ENCODE peak calls at places on chromosomes 12 and 14, in eight cellular contexts. V is mesenchymal stem cell; D is astrocyte; Z is ovary; C is pancreas; X is amniotic stem cell; I is stimulated activated CD8-positive, alpha-beta memory T cell treated with anti-CD3 and anti-CD28 coated beads, Interleukin-4, amount 100 ng/mL, for 48 hours; G is IMR-90. A is an unnamed sample.

GRCh38 chr12:132222808-132223173 is 78.5 kb downstream of the NOC4L start:
- DNase-seq in Z (no peak), D (no peak), V (no peak), I (no peak), X (no peak), G (no peak), C (no peak), A (no peak)

GRCh38 chr12:2691340-2692111 is 103.2 kb upstream of the FKBP4 start:
- DNase-seq in V (no peak), D (no peak), Z (no peak), G (no peak), X (no peak), C (no peak), I (peak; percentile 59), A (no peak)

GRCh38 chr12:116123511-116124258 is 153.8 kb downstream of the MED13L start:
- DNase-seq in X (no peak), V (peak; percentile 78), Z (no peak), C (no peak), G (peak; percentile 66), I (peak; percentile 41), D (peak; percentile 53), A (peak; percentile 50)

GRCh38 chr12:104427547-104427938 is 29.2 kb upstream of the CHST11 start:
- DNase-seq in V (peak; percentile 8), D (no peak), I (no peak), X (no peak), Z (no peak), G (no peak), C (no peak), A (no peak)

GRCh38 chr12:92139634-92140555 is 5.8 kb downstream of the BTG1 start:
- DNase-seq in V (no peak), Z (no peak), X (no peak), C (no peak), D (peak; percentile 57), G (peak; percentile 59), I (no peak), A (no peak)

GRCh38 chr14:64721391-64721791 is 17.2 kb downstream of the PLEKHG3 start:
- DNase-seq in C (peak; percentile 82), Z (peak; percentile 37), G (peak; percentile 37), V (peak; percentile 52), I (no peak), X (no peak), D (peak; percentile 87), A (no peak)

GRCh38 chr12:52760623-52761022 is 16.5 kb downstream of the KRT76 start:
- DNase-seq in G (no peak), D (no peak), C (no peak), V (no peak), I (no peak), Z (no peak), X (no peak), A (no peak)

GRCh38 chr14:69069020-69069421 is 83.9 kb downstream of the DCAF5 start:
- DNase-seq in I (no peak), Z (no peak), X (no peak), C (no peak), V (peak; percentile 75), G (peak; percentile 93), D (peak; percentile 81), A (no peak)

GRCh38 chr12:57762463-57762862 is 4.4 kb downstream of the CYP27B1 start:
- DNase-seq in D (no peak), X (no peak), I (no peak), G (no peak), Z (no peak), C (no peak), V (no peak), A (no peak)

GRCh38 chr12:57521475-57522018 is 1.1 kb upstream of the MBD6 start:
- DNase-seq in Z (peak; percentile 73), C (peak; percentile 79), X (no peak), D (peak; percentile 47), I (peak; percentile 49), G (peak; percentile 61), V (peak; percentile 80), A (no peak)

GRCh38 chr14:67487937-67488893 is at the start of gene TMEM229B:
- DNase-seq in G (no peak), C (no peak), Z (no peak), V (peak; percentile 17), X (no peak), I (peak; percentile 78), D (no peak), A (no peak)

GRCh38 chr14:88078525-88078924 is 73.6 kb downstream of the GPR65 start:
- DNase-seq in C (no peak), G (no peak), D (no peak), V (no peak), I (no peak), Z (no peak), X (no peak), A (no peak)

GRCh38 chr14:57834001-57834598 is 31.8 kb downstream of the SLC35F4 start:
- DNase-seq in V (no peak), C (no peak), G (no peak), X (no peak), I (no peak), Z (no peak), D (no peak), A (no peak)

GRCh38 chr12:62689042-62689839 is 222.6 kb downstream of the MON2 start:
- DNase-seq in G (peak; percentile 69), Z (no peak), I (no peak), D (peak; percentile 38), C (no peak), X (no peak), V (peak; percentile 49), A (no peak)

GRCh38 chr12:124847675-124848074 is 16.0 kb downstream of the SCARB1 start:
- DNase-seq in Z (no peak), V (no peak), D (peak; percentile 51), X (no peak), I (no peak), G (peak; percentile 50), C (no peak), A (no peak)

GRCh38 chr14:99758121-99758871 is 34.9 kb upstream of the EML1 start:
- DNase-seq in G (peak; percentile 96), I (no peak), D (peak; percentile 95), V (peak; percentile 94), X (peak; percentile 92), C (no peak), Z (no peak), A (no peak)

GRCh38 chr14:73524493-73524892 is 12.4 kb upstream of the ACOT1 start:
- DNase-seq in X (no peak), I (no peak), Z (no peak), D (no peak), C (no peak), G (no peak), V (no peak), A (no peak)

GRCh38 chr12:92759634-92760268 is 57.0 kb downstream of the PLEKHG7 start:
- DNase-seq in I (no peak), C (no peak), D (peak; percentile 98), V (peak; percentile 95), G (peak; percentile 97), Z (no peak), X (peak; percentile 74), A (peak; percentile 76)

GRCh38 chr14:95365401-95365800 is 45.7 kb upstream of the CLMN start:
- DNase-seq in C (no peak), V (no peak), X (no peak), D (no peak), I (no peak), Z (no peak), G (no peak), A (no peak)

GRCh38 chr14:100524933-100525243 is 62.3 kb downstream of the BEGAIN start:
- DNase-seq in D (no peak), I (no peak), C (peak; percentile 86), V (no peak), X (no peak), G (peak; percentile 15), Z (no peak), A (no peak)

GRCh38 chr12:4438834-4439596 is 6.6 kb downstream of the FGF6 start:
- DNase-seq in I (no peak), V (no peak), G (no peak), D (no peak), Z (no peak), X (no peak), C (no peak), A (no peak)

GRCh38 chr14:96635850-96636249 is 133.7 kb downstream of the PAPOLA start:
- DNase-seq in Z (no peak), C (no peak), X (no peak), V (no peak), I (no peak), D (no peak), G (no peak), A (no peak)

GRCh38 chr14:23550827-23551265 is 719 bp downstream of the ZFHX2 start:
- DNase-seq in X (no peak), Z (no peak), I (no peak), C (peak; percentile 70), D (no peak), G (peak; percentile 10), V (no peak), A (no peak)

GRCh38 chr14:86787782-86788181 is 1205.2 kb downstream of the GALC start:
- DNase-seq in Z (no peak), I (no peak), V (peak; percentile 69), X (peak; percentile 27), D (no peak), G (peak; percentile 65), C (no peak), A (peak; percentile 51)

GRCh38 chr12:188910-189621 is 24.9 kb downstream of the SLC6A12 start:
- DNase-seq in Z (peak; percentile 53), I (peak; percentile 71), C (peak; percentile 71), X (peak; percentile 25), G (peak; percentile 45), V (peak; percentile 57), D (peak; percentile 13), A (no peak)

GRCh38 chr12:67748761-67749075 is 100.2 kb downstream of the DYRK2 start:
- DNase-seq in I (no peak), G (peak; percentile 33), X (no peak), C (no peak), V (no peak), Z (no peak), D (no peak), A (no peak)

GRCh38 chr14:67359319-67359774 is 257 bp downstream of the ATP6V1D start:
- DNase-seq in Z (peak; percentile 39), X (peak; percentile 46), D (peak; percentile 52), I (peak; percentile 27), C (peak; percentile 44), G (peak; percentile 63), V (peak; percentile 76), A (no peak)

A was measured in kidney epithelial cell.